ENCODE peak calls at places on chromosomes 13 and 19, in six cellular contexts. G is RWPE2, D is HFF-Myc, M is WERI-Rb-1, R is endothelial cell of umbilical vein, I is Caco-2. L is an unnamed sample.

GRCh38 chr19:7348587-7349230 is at the start of gene ARHGEF18:
- DNase-seq in D (no peak), R (no peak), I (peak), G (no peak), M (no peak), L (no peak)

GRCh38 chr19:10219678-10220077 is 11.5 kb downstream of the S1PR2 start:
- DNase-seq in D (no peak), M (no peak), R (no peak), G (no peak), I (peak), L (no peak)

GRCh38 chr13:63288576-63288975 is 1872.9 kb upstream of the PCDH20 start:
- DNase-seq in M (no peak), D (no peak), I (no peak), R (no peak), G (no peak), L (no peak)

GRCh38 chr19:18306903-18307681 is 15.8 kb downstream of the LSM4 start:
- DNase-seq in M (no peak), R (no peak), D (no peak), I (no peak), G (no peak), L (no peak)

GRCh38 chr19:39539165-39539518 is 819 bp downstream of the EID2 start:
- DNase-seq in I (no peak), G (no peak), R (peak), M (no peak), D (no peak), L (no peak)

GRCh38 chr13:24127116-24127631 is 33.3 kb upstream of the SPATA13 start:
- DNase-seq in I (peak), D (no peak), M (no peak), G (no peak), R (no peak), L (no peak)

GRCh38 chr19:51959791-51960190 is 26.8 kb downstream of the ZNF350 start:
- DNase-seq in D (no peak), M (no peak), G (no peak), I (no peak), R (no peak), L (no peak)

GRCh38 chr13:52848455-52849190 is at the start of gene PCDH8:
- DNase-seq in D (no peak), R (no peak), I (peak), M (peak), G (no peak), L (no peak)

GRCh38 chr13:74305876-74306275 is 171.7 kb upstream of the KLF12 start:
- DNase-seq in M (no peak), D (no peak), I (no peak), R (no peak), G (no peak), L (no peak)

GRCh38 chr19:42255766-42256750 is 1.1 kb upstream of the ERF start:
- DNase-seq in G (no peak), D (no peak), R (peak), M (peak), I (no peak), L (no peak)

GRCh38 chr19:2282062-2282861 is at the start of gene PEAK3:
- DNase-seq in D (no peak), M (peak), R (peak), G (peak), I (no peak), L (no peak)

GRCh38 chr19:27964165-27964564 is 1248.8 kb downstream of the UQCRFS1 start:
- DNase-seq in M (no peak), R (no peak), D (no peak), G (no peak), I (no peak), L (no peak)

GRCh38 chr13:45932172-45932571 is 80.6 kb upstream of the SIAH3 start:
- DNase-seq in M (no peak), I (no peak), G (no peak), R (no peak), D (no peak), L (no peak)

GRCh38 chr19:718251-719024 is 9.7 kb downstream of the PALM start:
- DNase-seq in D (no peak), G (no peak), I (no peak), R (no peak), M (no peak), L (no peak)

GRCh38 chr13:31875134-31875533 is 135.8 kb downstream of the RXFP2 start:
- DNase-seq in M (no peak), I (no peak), G (no peak), R (no peak), D (no peak), L (no peak)

GRCh38 chr13:21987793-21988192 is 316.9 kb downstream of the FGF9 start:
- DNase-seq in G (no peak), D (no peak), R (no peak), M (no peak), I (no peak), L (no peak)

GRCh38 chr19:869245-870177 is 10.0 kb downstream of the CFD start:
- DNase-seq in M (no peak), G (peak), D (peak), R (peak), I (no peak), L (no peak)

GRCh38 chr19:35247526-35248309 is 1.1 kb upstream of the LSR start:
- DNase-seq in I (peak), M (peak), D (no peak), G (peak), R (no peak), L (no peak)
- TF ChIP-seq CTCF in I (no peak), M (peak), D (peak), G (peak), R (peak), L (no peak)

DNA sequence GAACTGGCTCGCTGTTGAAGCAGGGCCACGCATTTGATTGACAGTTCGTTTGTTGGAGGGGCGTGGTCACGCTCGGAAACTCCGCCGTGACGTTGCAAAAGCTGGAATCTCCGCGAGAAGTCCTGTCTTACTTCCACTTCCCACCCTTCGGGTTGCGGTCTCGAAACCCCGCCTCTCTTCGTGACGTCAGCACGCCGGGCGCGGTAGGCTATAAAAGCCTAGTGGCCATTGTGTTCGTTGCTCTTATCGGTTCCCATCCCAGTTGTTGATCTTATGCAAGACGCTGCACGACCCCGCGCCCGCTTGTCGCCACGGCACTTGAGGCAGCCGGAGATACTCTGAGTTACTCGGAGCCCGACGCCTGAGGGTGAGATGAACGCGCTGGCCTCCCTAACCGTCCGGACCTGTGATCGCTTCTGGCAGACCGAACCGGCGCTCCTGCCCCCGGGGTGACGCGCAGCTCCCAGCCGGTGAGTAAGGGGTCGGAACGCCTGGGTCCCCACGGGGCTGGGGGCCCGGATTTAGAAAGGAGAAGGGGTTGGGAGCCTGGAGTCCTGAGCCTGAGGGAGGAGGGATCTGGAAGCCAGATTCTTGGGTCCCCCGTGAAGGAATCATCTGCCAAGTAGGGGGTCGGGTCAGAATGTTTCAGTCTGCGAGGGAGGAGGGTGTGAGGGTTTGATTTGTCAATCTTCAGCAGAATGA is at the start of gene PPP1R15A:
- DNase-seq in D (peak), R (peak), I (peak), G (peak), M (peak), L (peak)
- TF ChIP-seq CTCF in D (no peak), R (no peak), I (no peak), G (no peak), M (no peak), L (no peak)

GRCh38 chr13:102197193-102197592 is 204.7 kb downstream of the FGF14 start:
- DNase-seq in M (peak), R (no peak), G (no peak), D (no peak), I (no peak), L (no peak)
- TF ChIP-seq CTCF in M (peak), R (no peak), G (peak), D (no peak), I (no peak), L (peak)

DNA sequence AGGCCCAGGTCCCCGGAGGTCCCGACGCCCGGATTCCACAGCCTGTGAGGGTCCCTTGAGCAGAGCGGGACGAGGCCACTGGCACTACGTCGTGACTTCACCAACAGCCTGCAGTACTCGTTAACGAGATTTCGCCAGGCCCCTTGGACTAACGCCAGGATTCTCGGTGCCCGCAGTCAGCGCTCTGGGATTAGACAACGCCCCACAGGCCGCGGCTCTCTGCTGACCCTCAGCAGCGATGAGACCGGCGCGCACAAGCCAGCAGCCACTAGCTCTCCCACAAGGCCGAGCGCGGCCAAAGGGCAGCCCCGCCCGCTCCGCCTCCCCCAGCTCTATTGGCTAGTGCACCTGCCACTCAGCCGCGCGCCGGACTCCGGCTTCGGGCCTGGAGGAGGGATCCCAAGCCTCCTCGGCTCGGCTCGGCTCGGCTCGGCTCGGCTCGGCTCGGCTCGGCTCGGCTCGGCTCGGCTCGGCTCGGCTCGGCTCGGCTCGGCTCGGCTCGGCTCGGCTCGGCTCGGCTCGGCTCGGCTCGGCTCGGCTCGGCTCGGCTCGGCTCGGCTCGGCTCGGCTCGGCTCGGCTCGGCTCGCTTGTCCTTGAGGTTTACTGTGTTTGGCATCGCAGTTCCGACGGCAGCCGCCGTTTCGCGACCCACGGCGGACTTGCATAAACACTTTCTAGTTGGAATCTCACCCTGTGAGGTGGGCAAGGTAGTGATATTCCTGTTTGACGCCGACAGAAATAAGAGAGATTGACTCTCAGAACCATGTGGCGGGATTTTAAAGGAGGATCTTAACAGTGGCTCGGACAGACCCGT is 231.7 kb upstream of the SERP2 start:
- DNase-seq in I (peak), D (peak), R (peak), G (peak), M (peak), L (peak)
- TF ChIP-seq CTCF in I (no peak), D (no peak), R (no peak), G (no peak), M (no peak), L (no peak)

DNA sequence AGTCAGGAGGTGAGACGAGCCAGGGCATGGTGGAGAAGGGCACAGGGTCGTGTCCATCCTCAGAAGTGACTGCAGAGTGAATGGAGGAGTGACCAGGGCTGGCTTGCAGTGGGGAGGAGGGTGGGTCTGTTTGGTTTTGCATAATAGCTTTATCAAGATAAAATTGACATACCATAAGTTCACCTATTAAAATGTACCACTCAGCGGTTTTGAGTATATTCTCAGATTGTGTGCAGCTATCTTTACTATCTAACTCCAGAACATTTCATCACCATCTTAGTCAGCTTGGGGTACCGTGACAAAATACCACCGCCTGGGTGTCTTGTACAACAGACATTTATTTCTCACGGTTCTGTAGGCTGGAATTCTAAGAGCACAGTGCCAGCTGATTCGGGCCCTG is 13.2 kb downstream of the ZNF8 start:
- DNase-seq in M (no peak), G (no peak), D (no peak), R (no peak), I (no peak), L (no peak)
- TF ChIP-seq CTCF in M (no peak), G (no peak), D (no peak), R (no peak), I (no peak), L (no peak)

GRCh38 chr19:13610042-13610691 is 103.9 kb upstream of the CACNA1A start:
- DNase-seq in G (no peak), I (no peak), D (no peak), R (no peak), M (peak), L (no peak)
- TF ChIP-seq CTCF in G (no peak), I (no peak), D (no peak), R (no peak), M (no peak), L (no peak)